ENCODE peak calls at places on chromosomes 13 and 19, in four cellular contexts. One of them, this sample, is unnamed.

GRCh38 chr19:2537544-2537943 is 61.6 kb downstream of the GADD45B start:
- DNase-seq in Panc1: no peak
- DNase-seq in fibroblast of villous mesenchyme: no peak
- DNase-seq in GM06990: no peak
- DNase-seq in this sample: no peak

GRCh38 chr19:52600639-52601024 is 30.5 kb downstream of the ZNF701 start:
- DNase-seq in Panc1: no peak
- DNase-seq in fibroblast of villous mesenchyme: no peak
- DNase-seq in GM06990: no peak
- DNase-seq in this sample: no peak

GRCh38 chr19:2199215-2199614 is 35.5 kb downstream of the DOT1L start:
- DNase-seq in Panc1: no peak
- DNase-seq in fibroblast of villous mesenchyme: no peak
- DNase-seq in GM06990: no peak
- DNase-seq in this sample: no peak

GRCh38 chr13:22278336-22278929 is 607.6 kb downstream of the FGF9 start:
- DNase-seq in Panc1: peak
- DNase-seq in fibroblast of villous mesenchyme: peak
- DNase-seq in GM06990: peak
- DNase-seq in this sample: no peak

GRCh38 chr13:42174344-42175162 is 97.4 kb upstream of the AKAP11 start:
- DNase-seq in Panc1: no peak
- DNase-seq in fibroblast of villous mesenchyme: peak
- DNase-seq in GM06990: no peak
- DNase-seq in this sample: no peak

GRCh38 chr13:27110056-27110746 is 61.4 kb downstream of the USP12 start:
- DNase-seq in Panc1: no peak
- DNase-seq in fibroblast of villous mesenchyme: no peak
- DNase-seq in GM06990: no peak
- DNase-seq in this sample: no peak

GRCh38 chr19:36688058-36688457 is 646 bp downstream of the ZNF567 start:
- DNase-seq in Panc1: no peak
- DNase-seq in fibroblast of villous mesenchyme: no peak
- DNase-seq in GM06990: no peak
- DNase-seq in this sample: no peak

GRCh38 chr13:51397262-51397933 is 55.4 kb downstream of the INTS6 start:
- DNase-seq in Panc1: no peak
- DNase-seq in fibroblast of villous mesenchyme: peak
- DNase-seq in GM06990: no peak
- DNase-seq in this sample: no peak

DNA sequence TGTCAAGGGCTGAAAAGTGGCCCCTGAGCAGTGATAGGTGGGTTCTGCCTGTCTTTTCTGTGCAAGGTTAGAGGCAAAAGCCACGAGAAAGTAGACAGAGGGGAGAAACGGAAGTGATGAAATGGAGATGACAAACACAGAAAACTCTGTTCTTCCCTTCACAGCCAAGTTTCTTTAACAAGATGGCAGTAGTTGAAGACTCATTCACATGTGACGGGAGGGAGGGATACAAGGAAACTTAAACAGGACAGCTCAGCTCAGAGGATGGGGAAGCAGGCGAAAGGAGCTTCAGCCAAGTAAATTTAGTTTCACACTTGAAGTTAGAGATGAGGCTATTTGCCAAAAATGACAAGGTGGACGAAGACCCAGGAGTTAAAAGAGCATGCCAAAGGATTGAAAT is 348.0 kb downstream of the EFNB2 start:
- DNase-seq in Panc1: no peak
- DNase-seq in fibroblast of villous mesenchyme: no peak
- DNase-seq in GM06990: no peak
- DNase-seq in this sample: no peak
- H3K4me3 ChIP-seq in Panc1: no peak
- H3K4me3 ChIP-seq in fibroblast of villous mesenchyme: no peak
- H3K4me3 ChIP-seq in GM06990: no peak
- H3K4me3 ChIP-seq in this sample: no peak

GRCh38 chr19:4622695-4623421 is 16.5 kb upstream of the TNFAIP8L1 start:
- DNase-seq in Panc1: no peak
- DNase-seq in fibroblast of villous mesenchyme: no peak
- DNase-seq in GM06990: no peak
- DNase-seq in this sample: no peak
- TF ChIP-seq CTCF in Panc1: peak
- TF ChIP-seq CTCF in fibroblast of villous mesenchyme: no peak
- TF ChIP-seq CTCF in GM06990: peak
- TF ChIP-seq CTCF in this sample: no peak

DNA sequence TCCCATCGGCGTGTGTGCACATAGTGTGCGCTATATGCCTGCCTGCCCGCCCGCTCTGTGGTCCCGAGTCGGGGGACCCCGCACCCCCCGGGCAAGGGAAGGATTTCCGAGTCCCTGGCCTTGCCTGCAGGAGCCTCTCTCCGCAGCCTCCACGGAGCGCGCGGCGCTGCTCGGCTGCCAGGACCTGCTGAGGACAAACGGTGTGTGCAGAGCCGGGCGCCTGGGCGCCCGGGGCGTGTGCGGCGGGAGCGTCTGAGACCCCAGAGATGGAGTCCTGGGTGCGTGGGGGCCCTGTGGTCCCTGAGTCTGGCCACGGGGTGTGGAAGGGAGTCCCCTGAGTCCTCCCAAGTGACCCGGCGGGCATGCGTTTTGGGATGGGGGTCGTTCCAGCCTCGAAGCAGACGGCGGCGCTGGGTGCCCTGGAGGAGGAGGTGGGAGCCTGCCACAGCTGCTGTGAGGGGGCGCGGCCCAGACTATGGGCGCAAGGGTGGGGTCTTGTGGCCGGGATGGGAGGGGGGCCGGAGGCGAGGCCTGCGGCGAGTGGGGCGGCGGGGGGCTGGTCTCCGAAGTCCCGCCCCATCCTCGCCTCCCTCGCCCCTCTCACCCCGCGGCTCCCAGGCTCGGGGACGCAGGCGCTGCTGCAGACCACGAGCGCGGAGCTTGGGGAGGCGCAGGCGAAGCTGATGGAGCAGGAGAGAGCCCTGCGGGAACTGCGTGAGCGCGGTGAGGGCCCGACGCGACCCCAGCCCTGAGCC is 25.3 kb downstream of the CLEC4M start:
- DNase-seq in Panc1: no peak
- DNase-seq in fibroblast of villous mesenchyme: no peak
- DNase-seq in GM06990: no peak
- DNase-seq in this sample: no peak
- H3K4me3 ChIP-seq in Panc1: no peak
- H3K4me3 ChIP-seq in fibroblast of villous mesenchyme: no peak
- H3K4me3 ChIP-seq in GM06990: no peak
- H3K4me3 ChIP-seq in this sample: no peak

GRCh38 chr13:84870190-84870589 is 929.0 kb downstream of the SLITRK6 start:
- DNase-seq in Panc1: no peak
- DNase-seq in fibroblast of villous mesenchyme: no peak
- DNase-seq in GM06990: no peak
- DNase-seq in this sample: no peak
- TF ChIP-seq CTCF in Panc1: peak
- TF ChIP-seq CTCF in fibroblast of villous mesenchyme: no peak
- TF ChIP-seq CTCF in GM06990: no peak
- TF ChIP-seq CTCF in this sample: peak

GRCh38 chr13:102933076-102933922 is 87.5 kb downstream of the ERCC5 start:
- DNase-seq in Panc1: no peak
- DNase-seq in fibroblast of villous mesenchyme: no peak
- DNase-seq in GM06990: no peak
- DNase-seq in this sample: no peak
- H3K4me3 ChIP-seq in Panc1: no peak
- H3K4me3 ChIP-seq in fibroblast of villous mesenchyme: no peak
- H3K4me3 ChIP-seq in GM06990: no peak
- H3K4me3 ChIP-seq in this sample: no peak

GRCh38 chr19:28987177-28987576 is 225.8 kb downstream of the UQCRFS1 start:
- DNase-seq in Panc1: no peak
- DNase-seq in fibroblast of villous mesenchyme: no peak
- DNase-seq in GM06990: no peak
- DNase-seq in this sample: no peak

GRCh38 chr19:28981994-28982393 is 231.0 kb downstream of the UQCRFS1 start:
- DNase-seq in Panc1: no peak
- DNase-seq in fibroblast of villous mesenchyme: no peak
- DNase-seq in GM06990: no peak
- DNase-seq in this sample: no peak

GRCh38 chr19:28985201-28985600 is 227.8 kb downstream of the UQCRFS1 start:
- DNase-seq in Panc1: no peak
- DNase-seq in fibroblast of villous mesenchyme: no peak
- DNase-seq in GM06990: no peak
- DNase-seq in this sample: no peak

GRCh38 chr19:28988066-28988465 is 224.9 kb downstream of the UQCRFS1 start:
- DNase-seq in Panc1: no peak
- DNase-seq in fibroblast of villous mesenchyme: no peak
- DNase-seq in GM06990: no peak
- DNase-seq in this sample: no peak

GRCh38 chr19:28984315-28984714 is 228.6 kb downstream of the UQCRFS1 start:
- DNase-seq in Panc1: no peak
- DNase-seq in fibroblast of villous mesenchyme: no peak
- DNase-seq in GM06990: no peak
- DNase-seq in this sample: no peak
- TF ChIP-seq CTCF in Panc1: no peak
- TF ChIP-seq CTCF in fibroblast of villous mesenchyme: no peak
- TF ChIP-seq CTCF in GM06990: no peak
- TF ChIP-seq CTCF in this sample: no peak

DNA sequence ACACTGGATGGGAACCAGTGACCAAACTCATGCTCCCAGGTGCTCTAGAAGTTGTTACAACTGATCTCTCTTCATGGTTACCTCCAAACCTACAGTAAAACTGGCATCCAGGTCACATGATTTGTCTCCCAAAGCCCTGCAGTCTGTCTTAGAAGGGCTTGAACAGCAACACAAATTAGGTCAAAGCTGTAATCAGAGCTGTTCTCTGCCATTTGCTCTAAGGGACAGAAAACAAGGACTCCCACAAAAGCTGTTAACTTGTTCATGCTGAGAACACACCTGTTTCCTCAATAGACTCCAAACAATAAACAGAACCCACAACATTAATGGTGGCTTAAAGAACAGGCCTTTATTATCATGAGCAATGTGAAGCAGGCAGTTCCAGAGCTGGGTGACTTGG is 8.0 kb downstream of the ZNF671 start:
- DNase-seq in Panc1: no peak
- DNase-seq in fibroblast of villous mesenchyme: no peak
- DNase-seq in GM06990: no peak
- DNase-seq in this sample: no peak
- H3K4me3 ChIP-seq in Panc1: no peak
- H3K4me3 ChIP-seq in fibroblast of villous mesenchyme: no peak
- H3K4me3 ChIP-seq in GM06990: no peak
- H3K4me3 ChIP-seq in this sample: no peak

DNA sequence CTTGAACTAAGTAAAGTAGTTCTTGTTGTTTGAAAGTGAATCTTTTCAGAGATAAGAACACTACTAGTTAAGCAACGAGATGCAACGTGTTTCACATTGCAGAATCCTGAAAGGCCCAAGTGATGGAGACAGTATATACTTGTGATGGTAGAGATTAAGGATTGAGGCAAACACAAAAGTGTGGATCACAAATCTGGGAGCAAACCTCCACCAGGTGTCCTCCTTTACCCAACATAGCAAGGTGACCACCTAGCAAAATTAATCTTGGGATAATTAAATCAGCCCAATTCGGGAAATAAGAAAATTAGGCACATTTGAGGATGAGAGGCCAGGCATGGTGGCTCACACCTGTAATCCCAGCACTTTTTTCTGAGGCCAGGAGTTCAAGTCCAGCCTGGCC is 563.9 kb downstream of the DACH1 start:
- DNase-seq in Panc1: no peak
- DNase-seq in fibroblast of villous mesenchyme: peak
- DNase-seq in GM06990: no peak
- DNase-seq in this sample: no peak
- TF ChIP-seq CTCF in Panc1: peak
- TF ChIP-seq CTCF in fibroblast of villous mesenchyme: peak
- TF ChIP-seq CTCF in GM06990: no peak
- TF ChIP-seq CTCF in this sample: peak

This sample was measured in epithelial cell of proximal tubule.